ENCODE peak calls at places on chromosomes 4 and X, in eight cellular contexts. One of them, this sample, is unnamed.

GRCh38 chr4:7518871-7519637 is 84.3 kb upstream of the PSAPL1 start:
- DNase-seq in astrocyte of the spinal cord: no peak
- DNase-seq in GM12878: no peak
- DNase-seq in endothelial cell: no peak
- DNase-seq in Calu3: no peak
- DNase-seq in natural killer cell: no peak
- DNase-seq in hepatocyte: no peak
- DNase-seq in kidney epithelial cell: no peak
- DNase-seq in this sample: no peak

GRCh38 chr4:53885668-53886067 is 178.7 kb downstream of the CHIC2 start:
- DNase-seq in Calu3: peak
- DNase-seq in natural killer cell: no peak
- DNase-seq in GM12878: no peak
- DNase-seq in astrocyte of the spinal cord: no peak
- DNase-seq in kidney epithelial cell: no peak
- DNase-seq in hepatocyte: no peak
- DNase-seq in endothelial cell: no peak
- DNase-seq in this sample: no peak

GRCh38 chr4:88320174-88320779 is 35.9 kb upstream of the PPM1K start:
- DNase-seq in hepatocyte: no peak
- DNase-seq in kidney epithelial cell: peak
- DNase-seq in GM12878: no peak
- DNase-seq in Calu3: peak
- DNase-seq in endothelial cell: no peak
- DNase-seq in natural killer cell: no peak
- DNase-seq in astrocyte of the spinal cord: peak
- DNase-seq in this sample: peak

GRCh38 chrX:136747003-136747986 is 33.4 kb downstream of the ARHGEF6 start:
- DNase-seq in natural killer cell: no peak
- DNase-seq in kidney epithelial cell: no peak
- DNase-seq in GM12878: no peak
- DNase-seq in hepatocyte: no peak
- DNase-seq in Calu3: no peak
- DNase-seq in endothelial cell: no peak
- DNase-seq in astrocyte of the spinal cord: no peak
- DNase-seq in this sample: no peak

GRCh38 chrX:17067534-17067933 is 121.1 kb downstream of the REPS2 start:
- DNase-seq in GM12878: no peak
- DNase-seq in endothelial cell: no peak
- DNase-seq in astrocyte of the spinal cord: no peak
- DNase-seq in Calu3: no peak
- DNase-seq in natural killer cell: no peak
- DNase-seq in kidney epithelial cell: no peak
- DNase-seq in hepatocyte: no peak
- DNase-seq in this sample: no peak

GRCh38 chr4:53459548-53459947 is 82.1 kb downstream of the FIP1L1 start:
- DNase-seq in natural killer cell: no peak
- DNase-seq in hepatocyte: peak
- DNase-seq in kidney epithelial cell: peak
- DNase-seq in GM12878: no peak
- DNase-seq in Calu3: no peak
- DNase-seq in astrocyte of the spinal cord: peak
- DNase-seq in endothelial cell: no peak
- DNase-seq in this sample: no peak

GRCh38 chr4:1369091-1369450 is 22.1 kb downstream of the UVSSA start:
- DNase-seq in GM12878: no peak
- DNase-seq in natural killer cell: no peak
- DNase-seq in astrocyte of the spinal cord: no peak
- DNase-seq in endothelial cell: no peak
- DNase-seq in hepatocyte: no peak
- DNase-seq in kidney epithelial cell: no peak
- DNase-seq in Calu3: no peak
- DNase-seq in this sample: no peak

GRCh38 chr4:187071896-187072295 is 348.2 kb upstream of the FAT1 start:
- DNase-seq in astrocyte of the spinal cord: no peak
- DNase-seq in kidney epithelial cell: no peak
- DNase-seq in endothelial cell: no peak
- DNase-seq in Calu3: no peak
- DNase-seq in GM12878: no peak
- DNase-seq in hepatocyte: no peak
- DNase-seq in natural killer cell: no peak
- DNase-seq in this sample: no peak

GRCh38 chrX:131053076-131053475 is 5.1 kb upstream of the ARHGAP36 start:
- DNase-seq in Calu3: no peak
- DNase-seq in kidney epithelial cell: no peak
- DNase-seq in GM12878: no peak
- DNase-seq in astrocyte of the spinal cord: no peak
- DNase-seq in natural killer cell: no peak
- DNase-seq in endothelial cell: no peak
- DNase-seq in hepatocyte: no peak
- DNase-seq in this sample: no peak

GRCh38 chr4:92333056-92333455 is 29.3 kb downstream of the GRID2 start:
- DNase-seq in kidney epithelial cell: no peak
- DNase-seq in endothelial cell: no peak
- DNase-seq in astrocyte of the spinal cord: no peak
- DNase-seq in Calu3: no peak
- DNase-seq in GM12878: no peak
- DNase-seq in hepatocyte: peak
- DNase-seq in natural killer cell: no peak
- DNase-seq in this sample: no peak

GRCh38 chrX:8815460-8816065 is 14.4 kb upstream of the FAM9A start:
- DNase-seq in natural killer cell: no peak
- DNase-seq in hepatocyte: peak
- DNase-seq in astrocyte of the spinal cord: peak
- DNase-seq in endothelial cell: peak
- DNase-seq in GM12878: peak
- DNase-seq in Calu3: peak
- DNase-seq in kidney epithelial cell: no peak
- DNase-seq in this sample: peak

GRCh38 chr4:7899184-7899583 is 40.5 kb downstream of the AFAP1 start:
- DNase-seq in astrocyte of the spinal cord: no peak
- DNase-seq in hepatocyte: no peak
- DNase-seq in endothelial cell: no peak
- DNase-seq in kidney epithelial cell: no peak
- DNase-seq in GM12878: no peak
- DNase-seq in natural killer cell: no peak
- DNase-seq in Calu3: no peak
- DNase-seq in this sample: no peak

GRCh38 chrX:12950851-12951589 is 23.9 kb upstream of the TMSB4X start:
- DNase-seq in hepatocyte: peak
- DNase-seq in GM12878: peak
- DNase-seq in astrocyte of the spinal cord: no peak
- DNase-seq in endothelial cell: peak
- DNase-seq in kidney epithelial cell: no peak
- DNase-seq in Calu3: peak
- DNase-seq in natural killer cell: peak
- DNase-seq in this sample: no peak

GRCh38 chr4:119135721-119136121 is at the start of gene MYOZ2:
- DNase-seq in GM12878: no peak
- DNase-seq in natural killer cell: no peak
- DNase-seq in endothelial cell: no peak
- DNase-seq in hepatocyte: no peak
- DNase-seq in kidney epithelial cell: no peak
- DNase-seq in astrocyte of the spinal cord: no peak
- DNase-seq in Calu3: no peak
- DNase-seq in this sample: no peak

GRCh38 chrX:139078761-139079160 is 367.2 kb upstream of the FGF13 start:
- DNase-seq in endothelial cell: no peak
- DNase-seq in Calu3: no peak
- DNase-seq in GM12878: no peak
- DNase-seq in astrocyte of the spinal cord: no peak
- DNase-seq in natural killer cell: no peak
- DNase-seq in kidney epithelial cell: no peak
- DNase-seq in hepatocyte: no peak
- DNase-seq in this sample: no peak

GRCh38 chr4:91127891-91128290 is 1000.7 kb downstream of the CCSER1 start:
- DNase-seq in natural killer cell: no peak
- DNase-seq in GM12878: no peak
- DNase-seq in Calu3: no peak
- DNase-seq in endothelial cell: no peak
- DNase-seq in hepatocyte: no peak
- DNase-seq in astrocyte of the spinal cord: no peak
- DNase-seq in kidney epithelial cell: no peak
- DNase-seq in this sample: no peak

GRCh38 chrX:154448484-154448883 is 4.5 kb downstream of the FAM50A start:
- DNase-seq in hepatocyte: no peak
- DNase-seq in Calu3: no peak
- DNase-seq in GM12878: no peak
- DNase-seq in kidney epithelial cell: no peak
- DNase-seq in astrocyte of the spinal cord: no peak
- DNase-seq in natural killer cell: no peak
- DNase-seq in endothelial cell: no peak
- DNase-seq in this sample: no peak

GRCh38 chr4:185183622-185184281 is 20.0 kb downstream of the CFAP97 start:
- DNase-seq in astrocyte of the spinal cord: peak
- DNase-seq in endothelial cell: peak
- DNase-seq in GM12878: no peak
- DNase-seq in hepatocyte: peak
- DNase-seq in natural killer cell: peak
- DNase-seq in kidney epithelial cell: peak
- DNase-seq in Calu3: peak
- DNase-seq in this sample: peak
- TF ChIP-seq CTCF in astrocyte of the spinal cord: peak
- TF ChIP-seq CTCF in endothelial cell: peak
- TF ChIP-seq CTCF in GM12878: peak
- TF ChIP-seq CTCF in hepatocyte: peak
- TF ChIP-seq CTCF in natural killer cell: peak
- TF ChIP-seq CTCF in kidney epithelial cell: peak
- TF ChIP-seq CTCF in Calu3: peak
- TF ChIP-seq CTCF in this sample: peak

DNA sequence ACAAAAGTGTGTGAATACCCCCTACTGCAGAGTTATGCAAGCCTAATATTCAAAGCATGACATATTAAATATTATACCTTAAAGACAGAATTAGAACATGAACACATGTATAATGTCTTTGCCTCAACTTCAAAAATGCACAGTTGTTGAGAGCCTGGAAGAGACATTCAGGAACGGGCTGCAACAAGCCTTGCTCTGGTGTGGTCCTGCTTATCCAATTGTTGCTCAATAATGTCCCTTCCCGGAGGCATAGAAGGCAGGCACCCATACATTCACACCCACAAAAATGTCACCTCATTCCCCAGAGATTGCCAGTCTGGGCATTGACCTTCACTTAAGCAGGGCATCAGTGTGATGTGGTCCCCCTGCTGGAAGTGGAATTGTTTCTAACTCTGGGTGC is 238.8 kb downstream of the CBR4 start:
- DNase-seq in GM12878: no peak
- DNase-seq in kidney epithelial cell: no peak
- DNase-seq in Calu3: no peak
- DNase-seq in endothelial cell: no peak
- DNase-seq in hepatocyte: no peak
- DNase-seq in natural killer cell: no peak
- DNase-seq in astrocyte of the spinal cord: no peak
- DNase-seq in this sample: no peak
- TF ChIP-seq CTCF in GM12878: no peak
- TF ChIP-seq CTCF in kidney epithelial cell: no peak
- TF ChIP-seq CTCF in Calu3: no peak
- TF ChIP-seq CTCF in endothelial cell: no peak
- TF ChIP-seq CTCF in hepatocyte: no peak
- TF ChIP-seq CTCF in natural killer cell: no peak
- TF ChIP-seq CTCF in astrocyte of the spinal cord: no peak
- TF ChIP-seq CTCF in this sample: no peak

DNA sequence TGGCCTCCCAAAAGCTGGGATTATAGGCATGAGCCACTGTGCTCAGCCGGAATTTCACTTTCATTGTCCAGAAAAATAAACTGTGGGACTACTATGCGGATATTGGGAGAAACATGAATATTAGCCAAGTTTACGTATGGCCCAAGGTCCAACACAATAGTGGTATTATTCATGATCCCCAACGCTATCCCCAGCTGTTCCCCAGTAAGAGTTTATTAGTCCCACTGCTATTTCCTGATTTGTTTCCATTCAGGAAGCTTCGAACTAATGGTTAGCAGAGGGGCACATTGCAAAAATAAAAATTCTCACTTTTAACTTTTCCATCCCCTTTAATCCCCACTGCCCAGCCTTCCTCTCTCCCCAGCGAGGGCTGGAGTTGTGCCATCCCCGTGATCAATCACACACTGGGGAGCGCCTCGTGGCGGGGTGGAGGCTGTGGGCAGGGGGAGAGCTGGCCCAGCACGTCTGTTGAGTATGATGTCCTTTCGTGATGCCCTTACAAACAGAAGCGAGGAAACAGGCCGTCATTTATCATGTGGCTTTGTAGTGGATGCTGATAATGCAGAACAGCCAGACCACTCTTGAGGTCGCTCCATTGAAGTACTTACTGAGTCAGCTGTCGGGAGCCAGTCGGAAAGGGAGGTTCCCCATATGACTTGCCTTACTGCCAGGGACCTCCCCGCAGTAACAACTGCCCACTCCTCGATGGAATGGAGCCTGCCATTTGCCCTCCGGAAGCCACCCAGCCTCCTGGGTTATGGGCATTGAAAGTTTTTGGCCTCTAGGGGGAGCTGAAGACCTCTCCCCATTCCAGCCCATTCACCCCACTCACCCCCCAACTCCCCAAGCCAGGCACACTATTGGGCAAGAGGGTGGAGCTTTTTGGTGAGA is 117.0 kb downstream of the KDR start:
- DNase-seq in kidney epithelial cell: no peak
- DNase-seq in astrocyte of the spinal cord: no peak
- DNase-seq in endothelial cell: no peak
- DNase-seq in Calu3: no peak
- DNase-seq in GM12878: no peak
- DNase-seq in natural killer cell: no peak
- DNase-seq in hepatocyte: no peak
- DNase-seq in this sample: no peak
- TF ChIP-seq CTCF in kidney epithelial cell: peak
- TF ChIP-seq CTCF in astrocyte of the spinal cord: peak
- TF ChIP-seq CTCF in endothelial cell: peak
- TF ChIP-seq CTCF in Calu3: no peak
- TF ChIP-seq CTCF in GM12878: peak
- TF ChIP-seq CTCF in natural killer cell: no peak
- TF ChIP-seq CTCF in hepatocyte: peak
- TF ChIP-seq CTCF in this sample: peak

GRCh38 chr4:72340803-72341431 is 228.1 kb downstream of the ADAMTS3 start:
- DNase-seq in GM12878: no peak
- DNase-seq in astrocyte of the spinal cord: peak
- DNase-seq in Calu3: no peak
- DNase-seq in kidney epithelial cell: no peak
- DNase-seq in hepatocyte: no peak
- DNase-seq in endothelial cell: no peak
- DNase-seq in natural killer cell: no peak
- DNase-seq in this sample: no peak

GRCh38 chr4:72338060-72338459 is 231.0 kb downstream of the ADAMTS3 start:
- DNase-seq in natural killer cell: no peak
- DNase-seq in endothelial cell: no peak
- DNase-seq in GM12878: no peak
- DNase-seq in kidney epithelial cell: no peak
- DNase-seq in hepatocyte: no peak
- DNase-seq in Calu3: no peak
- DNase-seq in astrocyte of the spinal cord: no peak
- DNase-seq in this sample: no peak

DNA sequence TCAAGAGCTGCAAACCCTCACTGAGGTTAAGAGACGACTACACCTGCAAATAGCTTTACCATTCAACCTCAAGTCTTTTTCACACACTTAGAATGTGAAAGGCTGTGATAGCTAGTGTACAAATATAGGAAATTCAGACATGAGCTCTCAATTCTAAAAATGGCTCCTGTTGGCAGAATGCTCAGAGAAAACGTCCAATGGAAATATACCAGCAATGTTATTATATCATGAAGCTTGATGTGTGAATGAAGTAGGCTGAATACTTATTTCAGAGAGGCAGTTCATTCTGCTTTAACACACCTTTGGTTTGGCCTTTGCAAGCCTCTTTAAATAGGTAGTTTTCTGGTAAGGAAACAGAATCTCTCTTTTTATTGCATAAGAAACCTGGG is 227.6 kb downstream of the ADAMTS3 start:
- DNase-seq in kidney epithelial cell: no peak
- DNase-seq in GM12878: no peak
- DNase-seq in endothelial cell: no peak
- DNase-seq in Calu3: no peak
- DNase-seq in hepatocyte: no peak
- DNase-seq in astrocyte of the spinal cord: no peak
- DNase-seq in natural killer cell: no peak
- DNase-seq in this sample: no peak
- TF ChIP-seq CTCF in kidney epithelial cell: no peak
- TF ChIP-seq CTCF in GM12878: no peak
- TF ChIP-seq CTCF in endothelial cell: peak
- TF ChIP-seq CTCF in Calu3: no peak
- TF ChIP-seq CTCF in hepatocyte: no peak
- TF ChIP-seq CTCF in astrocyte of the spinal cord: no peak
- TF ChIP-seq CTCF in natural killer cell: no peak
- TF ChIP-seq CTCF in this sample: no peak